ENCODE peak calls at places on chromosomes 5 and 9, in six cellular contexts. One of them, this sample, is unnamed.
A peak's percentile ranks its signal among the peaks of the same experiment; 100 is the strongest.

GRCh38 chr5:5951953-5952352 is 426.4 kb downstream of the MED10 start:
- DNase-seq in activated CD8-positive, alpha-beta memory T cell treated with anti-CD3 and anti-CD28 coated beads, Interleukin-2, amount 50 U/mL, for 4 hours: no peak
- DNase-seq in Kasumi-1: no peak
- DNase-seq in activated CD4-positive, alpha-beta memory T cell treated with anti-CD3 and anti-CD28 coated beads for 36 hours: no peak
- DNase-seq in activated naive CD8-positive, alpha-beta T cell treated with anti-CD3 and anti-CD28 coated beads, Interleukin-2, amount 50 U/mL, for 24 hours: no peak
- DNase-seq in prostate gland: no peak
- DNase-seq in this sample: no peak

GRCh38 chr9:106622148-106622547 is 240.8 kb upstream of the ZNF462 start:
- DNase-seq in activated CD8-positive, alpha-beta memory T cell treated with anti-CD3 and anti-CD28 coated beads, Interleukin-2, amount 50 U/mL, for 4 hours: no peak
- DNase-seq in Kasumi-1: no peak
- DNase-seq in activated CD4-positive, alpha-beta memory T cell treated with anti-CD3 and anti-CD28 coated beads for 36 hours: no peak
- DNase-seq in activated naive CD8-positive, alpha-beta T cell treated with anti-CD3 and anti-CD28 coated beads, Interleukin-2, amount 50 U/mL, for 24 hours: no peak
- DNase-seq in prostate gland: no peak
- DNase-seq in this sample: no peak

GRCh38 chr5:145697251-145698016 is 137.7 kb downstream of the PRELID2 start:
- DNase-seq in activated CD8-positive, alpha-beta memory T cell treated with anti-CD3 and anti-CD28 coated beads, Interleukin-2, amount 50 U/mL, for 4 hours: no peak
- DNase-seq in Kasumi-1: peak; percentile 53
- DNase-seq in activated CD4-positive, alpha-beta memory T cell treated with anti-CD3 and anti-CD28 coated beads for 36 hours: peak; percentile 35
- DNase-seq in activated naive CD8-positive, alpha-beta T cell treated with anti-CD3 and anti-CD28 coated beads, Interleukin-2, amount 50 U/mL, for 24 hours: no peak
- DNase-seq in prostate gland: no peak
- DNase-seq in this sample: peak; percentile 49

GRCh38 chr9:81565144-81565543 is 124.2 kb downstream of the TLE1 start:
- DNase-seq in activated CD8-positive, alpha-beta memory T cell treated with anti-CD3 and anti-CD28 coated beads, Interleukin-2, amount 50 U/mL, for 4 hours: no peak
- DNase-seq in Kasumi-1: no peak
- DNase-seq in activated CD4-positive, alpha-beta memory T cell treated with anti-CD3 and anti-CD28 coated beads for 36 hours: no peak
- DNase-seq in activated naive CD8-positive, alpha-beta T cell treated with anti-CD3 and anti-CD28 coated beads, Interleukin-2, amount 50 U/mL, for 24 hours: no peak
- DNase-seq in prostate gland: no peak
- DNase-seq in this sample: no peak

GRCh38 chr5:3221432-3221831 is 374.2 kb upstream of the IRX1 start:
- DNase-seq in activated CD8-positive, alpha-beta memory T cell treated with anti-CD3 and anti-CD28 coated beads, Interleukin-2, amount 50 U/mL, for 4 hours: no peak
- DNase-seq in Kasumi-1: no peak
- DNase-seq in activated CD4-positive, alpha-beta memory T cell treated with anti-CD3 and anti-CD28 coated beads for 36 hours: no peak
- DNase-seq in activated naive CD8-positive, alpha-beta T cell treated with anti-CD3 and anti-CD28 coated beads, Interleukin-2, amount 50 U/mL, for 24 hours: no peak
- DNase-seq in prostate gland: no peak
- DNase-seq in this sample: no peak

GRCh38 chr5:41921874-41922273 is 3.2 kb upstream of the FBXO4 start:
- DNase-seq in activated CD8-positive, alpha-beta memory T cell treated with anti-CD3 and anti-CD28 coated beads, Interleukin-2, amount 50 U/mL, for 4 hours: no peak
- DNase-seq in Kasumi-1: no peak
- DNase-seq in activated CD4-positive, alpha-beta memory T cell treated with anti-CD3 and anti-CD28 coated beads for 36 hours: no peak
- DNase-seq in activated naive CD8-positive, alpha-beta T cell treated with anti-CD3 and anti-CD28 coated beads, Interleukin-2, amount 50 U/mL, for 24 hours: no peak
- DNase-seq in prostate gland: no peak
- DNase-seq in this sample: peak; percentile 45

GRCh38 chr5:100165309-100165708 is 369.9 kb upstream of the FAM174A start:
- DNase-seq in activated CD8-positive, alpha-beta memory T cell treated with anti-CD3 and anti-CD28 coated beads, Interleukin-2, amount 50 U/mL, for 4 hours: no peak
- DNase-seq in Kasumi-1: no peak
- DNase-seq in activated CD4-positive, alpha-beta memory T cell treated with anti-CD3 and anti-CD28 coated beads for 36 hours: no peak
- DNase-seq in activated naive CD8-positive, alpha-beta T cell treated with anti-CD3 and anti-CD28 coated beads, Interleukin-2, amount 50 U/mL, for 24 hours: no peak
- DNase-seq in prostate gland: no peak
- DNase-seq in this sample: no peak

GRCh38 chr5:171629221-171630005 is 156.2 kb upstream of the SMIM23 start:
- DNase-seq in activated CD8-positive, alpha-beta memory T cell treated with anti-CD3 and anti-CD28 coated beads, Interleukin-2, amount 50 U/mL, for 4 hours: no peak
- DNase-seq in Kasumi-1: peak; percentile 50
- DNase-seq in activated CD4-positive, alpha-beta memory T cell treated with anti-CD3 and anti-CD28 coated beads for 36 hours: no peak
- DNase-seq in activated naive CD8-positive, alpha-beta T cell treated with anti-CD3 and anti-CD28 coated beads, Interleukin-2, amount 50 U/mL, for 24 hours: no peak
- DNase-seq in prostate gland: no peak
- DNase-seq in this sample: no peak

GRCh38 chr5:138303365-138303764 is 28.2 kb downstream of the CDC25C start:
- DNase-seq in activated CD8-positive, alpha-beta memory T cell treated with anti-CD3 and anti-CD28 coated beads, Interleukin-2, amount 50 U/mL, for 4 hours: no peak
- DNase-seq in Kasumi-1: peak; percentile 9
- DNase-seq in activated CD4-positive, alpha-beta memory T cell treated with anti-CD3 and anti-CD28 coated beads for 36 hours: no peak
- DNase-seq in activated naive CD8-positive, alpha-beta T cell treated with anti-CD3 and anti-CD28 coated beads, Interleukin-2, amount 50 U/mL, for 24 hours: no peak
- DNase-seq in prostate gland: no peak
- DNase-seq in this sample: peak; percentile 12

GRCh38 chr5:55467862-55468551 is 66.8 kb downstream of the PLPP1 start:
- DNase-seq in activated CD8-positive, alpha-beta memory T cell treated with anti-CD3 and anti-CD28 coated beads, Interleukin-2, amount 50 U/mL, for 4 hours: no peak
- DNase-seq in Kasumi-1: no peak
- DNase-seq in activated CD4-positive, alpha-beta memory T cell treated with anti-CD3 and anti-CD28 coated beads for 36 hours: no peak
- DNase-seq in activated naive CD8-positive, alpha-beta T cell treated with anti-CD3 and anti-CD28 coated beads, Interleukin-2, amount 50 U/mL, for 24 hours: no peak
- DNase-seq in prostate gland: no peak
- DNase-seq in this sample: no peak

GRCh38 chr5:81450940-81451339 is 57.0 kb upstream of the ACOT12 start:
- DNase-seq in activated CD8-positive, alpha-beta memory T cell treated with anti-CD3 and anti-CD28 coated beads, Interleukin-2, amount 50 U/mL, for 4 hours: no peak
- DNase-seq in Kasumi-1: no peak
- DNase-seq in activated CD4-positive, alpha-beta memory T cell treated with anti-CD3 and anti-CD28 coated beads for 36 hours: no peak
- DNase-seq in activated naive CD8-positive, alpha-beta T cell treated with anti-CD3 and anti-CD28 coated beads, Interleukin-2, amount 50 U/mL, for 24 hours: no peak
- DNase-seq in prostate gland: no peak
- DNase-seq in this sample: no peak

GRCh38 chr5:39569857-39570256 is 145.1 kb upstream of the DAB2 start:
- DNase-seq in activated CD8-positive, alpha-beta memory T cell treated with anti-CD3 and anti-CD28 coated beads, Interleukin-2, amount 50 U/mL, for 4 hours: no peak
- DNase-seq in Kasumi-1: no peak
- DNase-seq in activated CD4-positive, alpha-beta memory T cell treated with anti-CD3 and anti-CD28 coated beads for 36 hours: no peak
- DNase-seq in activated naive CD8-positive, alpha-beta T cell treated with anti-CD3 and anti-CD28 coated beads, Interleukin-2, amount 50 U/mL, for 24 hours: no peak
- DNase-seq in prostate gland: no peak
- DNase-seq in this sample: no peak

GRCh38 chr5:173753307-173754168 is 134.6 kb upstream of the CPEB4 start:
- DNase-seq in activated CD8-positive, alpha-beta memory T cell treated with anti-CD3 and anti-CD28 coated beads, Interleukin-2, amount 50 U/mL, for 4 hours: no peak
- DNase-seq in Kasumi-1: no peak
- DNase-seq in activated CD4-positive, alpha-beta memory T cell treated with anti-CD3 and anti-CD28 coated beads for 36 hours: no peak
- DNase-seq in activated naive CD8-positive, alpha-beta T cell treated with anti-CD3 and anti-CD28 coated beads, Interleukin-2, amount 50 U/mL, for 24 hours: no peak
- DNase-seq in prostate gland: peak; percentile 48
- DNase-seq in this sample: no peak

GRCh38 chr5:7393921-7394799 is 1.8 kb upstream of the ADCY2 start:
- DNase-seq in activated CD8-positive, alpha-beta memory T cell treated with anti-CD3 and anti-CD28 coated beads, Interleukin-2, amount 50 U/mL, for 4 hours: no peak
- DNase-seq in Kasumi-1: no peak
- DNase-seq in activated CD4-positive, alpha-beta memory T cell treated with anti-CD3 and anti-CD28 coated beads for 36 hours: no peak
- DNase-seq in activated naive CD8-positive, alpha-beta T cell treated with anti-CD3 and anti-CD28 coated beads, Interleukin-2, amount 50 U/mL, for 24 hours: no peak
- DNase-seq in prostate gland: no peak
- DNase-seq in this sample: no peak

GRCh38 chr5:79255786-79256557 is 20.0 kb downstream of the JMY start:
- DNase-seq in activated CD8-positive, alpha-beta memory T cell treated with anti-CD3 and anti-CD28 coated beads, Interleukin-2, amount 50 U/mL, for 4 hours: no peak
- DNase-seq in Kasumi-1: no peak
- DNase-seq in activated CD4-positive, alpha-beta memory T cell treated with anti-CD3 and anti-CD28 coated beads for 36 hours: peak; percentile 70
- DNase-seq in activated naive CD8-positive, alpha-beta T cell treated with anti-CD3 and anti-CD28 coated beads, Interleukin-2, amount 50 U/mL, for 24 hours: peak; percentile 18
- DNase-seq in prostate gland: no peak
- DNase-seq in this sample: peak; percentile 23

GRCh38 chr9:137112564-137113384 is 1.8 kb downstream of the DPP7 start:
- DNase-seq in activated CD8-positive, alpha-beta memory T cell treated with anti-CD3 and anti-CD28 coated beads, Interleukin-2, amount 50 U/mL, for 4 hours: no peak
- DNase-seq in Kasumi-1: no peak
- DNase-seq in activated CD4-positive, alpha-beta memory T cell treated with anti-CD3 and anti-CD28 coated beads for 36 hours: no peak
- DNase-seq in activated naive CD8-positive, alpha-beta T cell treated with anti-CD3 and anti-CD28 coated beads, Interleukin-2, amount 50 U/mL, for 24 hours: no peak
- DNase-seq in prostate gland: no peak
- DNase-seq in this sample: no peak

GRCh38 chr9:137772281-137772873 is 105.2 kb upstream of the CACNA1B start:
- DNase-seq in activated CD8-positive, alpha-beta memory T cell treated with anti-CD3 and anti-CD28 coated beads, Interleukin-2, amount 50 U/mL, for 4 hours: no peak
- DNase-seq in Kasumi-1: no peak
- DNase-seq in activated CD4-positive, alpha-beta memory T cell treated with anti-CD3 and anti-CD28 coated beads for 36 hours: peak; percentile 30
- DNase-seq in activated naive CD8-positive, alpha-beta T cell treated with anti-CD3 and anti-CD28 coated beads, Interleukin-2, amount 50 U/mL, for 24 hours: no peak
- DNase-seq in prostate gland: no peak
- DNase-seq in this sample: no peak

GRCh38 chr5:29780401-29780800 is 1413.1 kb upstream of the CDH6 start:
- DNase-seq in activated CD8-positive, alpha-beta memory T cell treated with anti-CD3 and anti-CD28 coated beads, Interleukin-2, amount 50 U/mL, for 4 hours: no peak
- DNase-seq in Kasumi-1: no peak
- DNase-seq in activated CD4-positive, alpha-beta memory T cell treated with anti-CD3 and anti-CD28 coated beads for 36 hours: no peak
- DNase-seq in activated naive CD8-positive, alpha-beta T cell treated with anti-CD3 and anti-CD28 coated beads, Interleukin-2, amount 50 U/mL, for 24 hours: no peak
- DNase-seq in prostate gland: peak; percentile 43
- DNase-seq in this sample: no peak

GRCh38 chr9:6459718-6460117 is 46.7 kb downstream of the UHRF2 start:
- DNase-seq in activated CD8-positive, alpha-beta memory T cell treated with anti-CD3 and anti-CD28 coated beads, Interleukin-2, amount 50 U/mL, for 4 hours: no peak
- DNase-seq in Kasumi-1: no peak
- DNase-seq in activated CD4-positive, alpha-beta memory T cell treated with anti-CD3 and anti-CD28 coated beads for 36 hours: no peak
- DNase-seq in activated naive CD8-positive, alpha-beta T cell treated with anti-CD3 and anti-CD28 coated beads, Interleukin-2, amount 50 U/mL, for 24 hours: no peak
- DNase-seq in prostate gland: no peak
- DNase-seq in this sample: no peak

GRCh38 chr5:101534486-101535110 is 631.5 kb upstream of the ST8SIA4 start:
- DNase-seq in activated CD8-positive, alpha-beta memory T cell treated with anti-CD3 and anti-CD28 coated beads, Interleukin-2, amount 50 U/mL, for 4 hours: no peak
- DNase-seq in Kasumi-1: no peak
- DNase-seq in activated CD4-positive, alpha-beta memory T cell treated with anti-CD3 and anti-CD28 coated beads for 36 hours: no peak
- DNase-seq in activated naive CD8-positive, alpha-beta T cell treated with anti-CD3 and anti-CD28 coated beads, Interleukin-2, amount 50 U/mL, for 24 hours: no peak
- DNase-seq in prostate gland: no peak
- DNase-seq in this sample: no peak

GRCh38 chr9:126939821-126940221 is 25.2 kb downstream of the RALGPS1 start:
- DNase-seq in activated CD8-positive, alpha-beta memory T cell treated with anti-CD3 and anti-CD28 coated beads, Interleukin-2, amount 50 U/mL, for 4 hours: no peak
- DNase-seq in Kasumi-1: no peak
- DNase-seq in activated CD4-positive, alpha-beta memory T cell treated with anti-CD3 and anti-CD28 coated beads for 36 hours: no peak
- DNase-seq in activated naive CD8-positive, alpha-beta T cell treated with anti-CD3 and anti-CD28 coated beads, Interleukin-2, amount 50 U/mL, for 24 hours: no peak
- DNase-seq in prostate gland: no peak
- DNase-seq in this sample: no peak

GRCh38 chr9:94084314-94084713 is at the start of gene PTPDC1:
- DNase-seq in activated CD8-positive, alpha-beta memory T cell treated with anti-CD3 and anti-CD28 coated beads, Interleukin-2, amount 50 U/mL, for 4 hours: no peak
- DNase-seq in Kasumi-1: no peak
- DNase-seq in activated CD4-positive, alpha-beta memory T cell treated with anti-CD3 and anti-CD28 coated beads for 36 hours: no peak
- DNase-seq in activated naive CD8-positive, alpha-beta T cell treated with anti-CD3 and anti-CD28 coated beads, Interleukin-2, amount 50 U/mL, for 24 hours: peak; percentile 5
- DNase-seq in prostate gland: no peak
- DNase-seq in this sample: peak; percentile 30

GRCh38 chr5:73482383-73483193 is 15.7 kb upstream of the BTF3 start:
- DNase-seq in activated CD8-positive, alpha-beta memory T cell treated with anti-CD3 and anti-CD28 coated beads, Interleukin-2, amount 50 U/mL, for 4 hours: no peak
- DNase-seq in Kasumi-1: no peak
- DNase-seq in activated CD4-positive, alpha-beta memory T cell treated with anti-CD3 and anti-CD28 coated beads for 36 hours: no peak
- DNase-seq in activated naive CD8-positive, alpha-beta T cell treated with anti-CD3 and anti-CD28 coated beads, Interleukin-2, amount 50 U/mL, for 24 hours: no peak
- DNase-seq in prostate gland: no peak
- DNase-seq in this sample: peak; percentile 60

GRCh38 chr5:132465095-132465707 is 25.4 kb downstream of the IRF1 start:
- DNase-seq in activated CD8-positive, alpha-beta memory T cell treated with anti-CD3 and anti-CD28 coated beads, Interleukin-2, amount 50 U/mL, for 4 hours: no peak
- DNase-seq in Kasumi-1: peak; percentile 33
- DNase-seq in activated CD4-positive, alpha-beta memory T cell treated with anti-CD3 and anti-CD28 coated beads for 36 hours: peak; percentile 33
- DNase-seq in activated naive CD8-positive, alpha-beta T cell treated with anti-CD3 and anti-CD28 coated beads, Interleukin-2, amount 50 U/mL, for 24 hours: no peak
- DNase-seq in prostate gland: no peak
- DNase-seq in this sample: no peak

GRCh38 chr5:150515446-150515845 is 7.5 kb downstream of the NDST1 start:
- DNase-seq in activated CD8-positive, alpha-beta memory T cell treated with anti-CD3 and anti-CD28 coated beads, Interleukin-2, amount 50 U/mL, for 4 hours: no peak
- DNase-seq in Kasumi-1: no peak
- DNase-seq in activated CD4-positive, alpha-beta memory T cell treated with anti-CD3 and anti-CD28 coated beads for 36 hours: no peak
- DNase-seq in activated naive CD8-positive, alpha-beta T cell treated with anti-CD3 and anti-CD28 coated beads, Interleukin-2, amount 50 U/mL, for 24 hours: no peak
- DNase-seq in prostate gland: no peak
- DNase-seq in this sample: no peak

GRCh38 chr9:120583958-120584369 is 4.0 kb upstream of the CDK5RAP2 start:
- DNase-seq in activated CD8-positive, alpha-beta memory T cell treated with anti-CD3 and anti-CD28 coated beads, Interleukin-2, amount 50 U/mL, for 4 hours: no peak
- DNase-seq in Kasumi-1: peak; percentile 78
- DNase-seq in activated CD4-positive, alpha-beta memory T cell treated with anti-CD3 and anti-CD28 coated beads for 36 hours: peak; percentile 39
- DNase-seq in activated naive CD8-positive, alpha-beta T cell treated with anti-CD3 and anti-CD28 coated beads, Interleukin-2, amount 50 U/mL, for 24 hours: peak; percentile 39
- DNase-seq in prostate gland: no peak
- DNase-seq in this sample: peak; percentile 85

GRCh38 chr5:75202935-75203334 is 33.7 kb downstream of the ANKRD31 start:
- DNase-seq in activated CD8-positive, alpha-beta memory T cell treated with anti-CD3 and anti-CD28 coated beads, Interleukin-2, amount 50 U/mL, for 4 hours: no peak
- DNase-seq in Kasumi-1: no peak
- DNase-seq in activated CD4-positive, alpha-beta memory T cell treated with anti-CD3 and anti-CD28 coated beads for 36 hours: no peak
- DNase-seq in activated naive CD8-positive, alpha-beta T cell treated with anti-CD3 and anti-CD28 coated beads, Interleukin-2, amount 50 U/mL, for 24 hours: no peak
- DNase-seq in prostate gland: no peak
- DNase-seq in this sample: no peak

GRCh38 chr9:32701321-32702022 is 66.0 kb upstream of the TAF1L start:
- DNase-seq in activated CD8-positive, alpha-beta memory T cell treated with anti-CD3 and anti-CD28 coated beads, Interleukin-2, amount 50 U/mL, for 4 hours: no peak
- DNase-seq in Kasumi-1: no peak
- DNase-seq in activated CD4-positive, alpha-beta memory T cell treated with anti-CD3 and anti-CD28 coated beads for 36 hours: no peak
- DNase-seq in activated naive CD8-positive, alpha-beta T cell treated with anti-CD3 and anti-CD28 coated beads, Interleukin-2, amount 50 U/mL, for 24 hours: no peak
- DNase-seq in prostate gland: no peak
- DNase-seq in this sample: no peak

GRCh38 chr5:153831976-153832375 is 206.7 kb downstream of the FAM114A2 start:
- DNase-seq in activated CD8-positive, alpha-beta memory T cell treated with anti-CD3 and anti-CD28 coated beads, Interleukin-2, amount 50 U/mL, for 4 hours: no peak
- DNase-seq in Kasumi-1: peak; percentile 3
- DNase-seq in activated CD4-positive, alpha-beta memory T cell treated with anti-CD3 and anti-CD28 coated beads for 36 hours: no peak
- DNase-seq in activated naive CD8-positive, alpha-beta T cell treated with anti-CD3 and anti-CD28 coated beads, Interleukin-2, amount 50 U/mL, for 24 hours: no peak
- DNase-seq in prostate gland: no peak
- DNase-seq in this sample: peak; percentile 22

GRCh38 chr5:37665272-37665671 is 174.6 kb downstream of the GDNF start:
- DNase-seq in activated CD8-positive, alpha-beta memory T cell treated with anti-CD3 and anti-CD28 coated beads, Interleukin-2, amount 50 U/mL, for 4 hours: no peak
- DNase-seq in Kasumi-1: no peak
- DNase-seq in activated CD4-positive, alpha-beta memory T cell treated with anti-CD3 and anti-CD28 coated beads for 36 hours: no peak
- DNase-seq in activated naive CD8-positive, alpha-beta T cell treated with anti-CD3 and anti-CD28 coated beads, Interleukin-2, amount 50 U/mL, for 24 hours: no peak
- DNase-seq in prostate gland: no peak
- DNase-seq in this sample: no peak

GRCh38 chr5:154044099-154044498 is 5.3 kb downstream of the MFAP3 start:
- DNase-seq in activated CD8-positive, alpha-beta memory T cell treated with anti-CD3 and anti-CD28 coated beads, Interleukin-2, amount 50 U/mL, for 4 hours: no peak
- DNase-seq in Kasumi-1: no peak
- DNase-seq in activated CD4-positive, alpha-beta memory T cell treated with anti-CD3 and anti-CD28 coated beads for 36 hours: no peak
- DNase-seq in activated naive CD8-positive, alpha-beta T cell treated with anti-CD3 and anti-CD28 coated beads, Interleukin-2, amount 50 U/mL, for 24 hours: no peak
- DNase-seq in prostate gland: no peak
- DNase-seq in this sample: no peak